ENCODE peak calls at places on chromosomes 3 and 15, in five cellular contexts. G is right atrium auricular region, D is upper lobe of right lung, V is thoracic aorta, N is IMR-90. I is an unnamed sample.

GRCh38 chr15:77419050-77419835 is 661 bp downstream of the PEAK1 start:
- DNase-seq in N (peak), D (peak), V (no peak), G (no peak), I (peak)

GRCh38 chr15:38868326-38869114 is 303.9 kb upstream of the RASGRP1 start:
- DNase-seq in G (peak), D (no peak), V (peak), N (peak), I (peak)

GRCh38 chr15:25673351-25673750 is 189.8 kb downstream of the ATP10A start:
- DNase-seq in G (no peak), N (no peak), D (no peak), V (no peak), I (no peak)

GRCh38 chr3:139299261-139300132 is 44.3 kb upstream of the MRPS22 start:
- DNase-seq in D (no peak), G (no peak), N (peak), V (no peak), I (no peak)

GRCh38 chr3:128572013-128572412 is 78.6 kb downstream of the RPN1 start:
- DNase-seq in D (no peak), G (no peak), N (no peak), V (no peak), I (no peak)

GRCh38 chr15:67080900-67081431 is 15.6 kb downstream of the SMAD3 start:
- DNase-seq in V (peak), D (peak), G (no peak), N (peak), I (peak)

GRCh38 chr3:59006791-59007517 is 42.9 kb downstream of the CFAP20DC start:
- DNase-seq in V (no peak), G (peak), N (peak), D (no peak), I (peak)

GRCh38 chr15:101020451-101020850 is 101.3 kb downstream of the LRRK1 start:
- DNase-seq in V (no peak), D (no peak), G (peak), N (no peak), I (no peak)

GRCh38 chr3:49727154-49727923 is 3.6 kb upstream of the GMPPB start:
- DNase-seq in N (no peak), D (no peak), G (no peak), V (no peak), I (no peak)

GRCh38 chr3:132521921-132522320 is 75.1 kb upstream of the ACKR4 start:
- DNase-seq in N (no peak), D (no peak), V (no peak), G (no peak), I (no peak)

GRCh38 chr3:87268646-87269211 is 7.7 kb downstream of the POU1F1 start:
- DNase-seq in G (no peak), N (peak), V (no peak), D (no peak), I (no peak)

GRCh38 chr3:32438596-32439344 is 47.1 kb downstream of the CMTM7 start:
- DNase-seq in D (no peak), G (peak), V (no peak), N (no peak), I (no peak)

GRCh38 chr15:50803479-50803878 is 38.0 kb upstream of the SPPL2A start:
- DNase-seq in N (no peak), G (no peak), D (no peak), V (no peak), I (no peak)

GRCh38 chr3:147361671-147362420 is 44.5 kb downstream of the ZIC4 start:
- DNase-seq in D (peak), G (no peak), V (no peak), N (no peak), I (peak)

GRCh38 chr3:186603159-186603558 is 9.7 kb upstream of the AHSG start:
- DNase-seq in G (no peak), N (no peak), V (no peak), D (no peak), I (no peak)

GRCh38 chr3:128385080-128385832 is 81.4 kb downstream of the DNAJB8 start:
- DNase-seq in V (peak), N (peak), G (peak), D (peak), I (peak)

GRCh38 chr3:160982497-160982896 is 122.7 kb downstream of the B3GALNT1 start:
- DNase-seq in V (no peak), D (no peak), G (no peak), N (no peak), I (no peak)

GRCh38 chr3:19541284-19541683 is 392.7 kb downstream of the EFHB start:
- DNase-seq in V (no peak), N (no peak), D (no peak), G (no peak), I (no peak)

GRCh38 chr3:112446343-112446742 is 52.9 kb downstream of the BTLA start:
- DNase-seq in G (no peak), V (no peak), D (no peak), N (no peak), I (no peak)

GRCh38 chr3:71726106-71726505 is 904 bp upstream of the EIF4E3 start:
- DNase-seq in V (no peak), G (no peak), D (no peak), N (no peak), I (no peak)

GRCh38 chr3:170947018-170947769 is 38.8 kb upstream of the EIF5A2 start:
- DNase-seq in G (no peak), V (no peak), D (no peak), N (no peak), I (no peak)

GRCh38 chr3:101862453-101863165 is 13.3 kb downstream of the NFKBIZ start:
- DNase-seq in V (no peak), G (no peak), D (no peak), N (peak), I (no peak)

GRCh38 chr3:55200916-55201315 is 273.1 kb upstream of the LRTM1 start:
- DNase-seq in D (no peak), V (no peak), N (no peak), G (no peak), I (no peak)

GRCh38 chr15:84822774-84823579 is 5.8 kb downstream of the ALPK3 start:
- DNase-seq in G (no peak), V (no peak), D (peak), N (no peak), I (no peak)

GRCh38 chr15:65806387-65806786 is 14.3 kb upstream of the DENND4A start:
- DNase-seq in G (no peak), V (no peak), D (no peak), N (no peak), I (no peak)

GRCh38 chr3:133928136-133928893 is 32.6 kb upstream of the RAB6B start:
- DNase-seq in N (no peak), D (no peak), G (peak), V (no peak), I (no peak)

GRCh38 chr3:177286034-177286433 is 88.8 kb upstream of the TBL1XR1 start:
- DNase-seq in D (no peak), V (no peak), G (no peak), N (no peak), I (no peak)

GRCh38 chr3:177282028-177282655 is 84.9 kb upstream of the TBL1XR1 start:
- DNase-seq in V (no peak), N (no peak), D (no peak), G (no peak), I (no peak)

GRCh38 chr3:177283983-177284382 is 86.7 kb upstream of the TBL1XR1 start:
- DNase-seq in V (no peak), D (no peak), N (no peak), G (no peak), I (no peak)

GRCh38 chr3:177287231-177287630 is 89.9 kb upstream of the TBL1XR1 start:
- DNase-seq in D (no peak), N (no peak), V (no peak), G (peak), I (no peak)

GRCh38 chr3:177284383-177284881 is 87.2 kb upstream of the TBL1XR1 start:
- DNase-seq in N (peak), G (peak), D (peak), V (no peak), I (peak)
- H3K27ac ChIP-seq in N (peak), G (no peak), D (no peak), V (no peak), I (no peak)

DNA sequence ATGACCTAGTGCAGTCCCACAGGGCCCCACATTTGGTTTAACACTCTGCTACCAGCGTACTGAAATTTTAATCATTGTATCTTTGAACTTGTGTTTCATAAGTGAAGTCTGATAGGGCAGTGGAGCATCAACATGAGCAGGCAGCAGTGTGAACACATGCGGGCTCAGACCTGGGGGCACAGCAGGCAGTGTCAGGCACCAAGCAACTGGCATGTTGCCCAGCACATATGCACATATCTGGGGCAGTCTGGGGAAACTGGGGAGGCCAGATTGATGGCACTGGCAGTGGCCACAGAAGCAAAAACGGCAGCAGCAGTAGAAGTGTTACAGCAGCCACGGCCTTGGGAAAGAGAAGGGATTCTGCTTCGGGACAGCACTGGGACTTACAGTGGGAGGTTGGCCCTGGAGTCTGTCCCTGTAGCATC is 353.9 kb upstream of the KCNMB2 start:
- DNase-seq in D (no peak), N (no peak), V (no peak), G (no peak), I (peak)
- H3K4me3 ChIP-seq in D (no peak), N (no peak), V (no peak), G (no peak), I (no peak)

DNA sequence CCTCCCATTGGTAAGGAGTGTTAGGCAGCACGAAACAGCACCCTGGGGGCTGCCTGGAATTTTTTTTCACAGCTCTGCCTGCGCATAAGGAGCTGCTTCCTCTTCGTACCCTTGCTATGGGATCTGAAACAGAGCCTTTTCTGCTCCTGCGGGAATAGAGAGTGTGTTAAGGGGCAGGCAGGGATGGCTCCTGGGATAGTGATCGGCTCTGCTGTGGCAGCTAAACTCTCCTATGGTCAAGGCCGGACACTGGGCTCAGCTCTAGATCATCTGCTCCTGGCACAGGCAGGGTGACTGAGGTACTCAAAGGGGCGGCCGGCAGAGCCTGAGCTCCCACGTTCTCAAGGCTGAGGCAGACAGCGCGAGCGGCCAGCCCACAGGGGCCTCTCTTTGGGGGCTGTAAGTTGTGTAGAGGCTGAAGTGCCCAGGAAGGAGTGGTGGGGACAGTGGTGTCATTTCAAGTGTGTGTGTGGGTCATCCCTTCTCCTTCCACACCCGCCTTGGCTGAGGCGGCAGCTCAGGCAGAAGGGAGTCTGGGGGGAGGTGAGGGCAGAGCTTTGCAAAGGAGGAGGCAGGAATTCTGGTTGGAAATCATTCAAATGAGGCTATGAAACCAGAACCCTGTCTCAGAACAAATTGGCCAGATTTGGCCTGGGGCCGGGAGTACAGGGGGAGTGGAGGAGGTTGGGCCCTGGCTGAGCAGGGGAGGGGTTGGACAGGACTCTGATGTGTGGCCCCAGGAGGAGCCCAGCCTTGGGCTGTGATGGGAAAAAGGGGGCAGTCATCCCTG is 31.0 kb downstream of the EPHB3 start:
- DNase-seq in N (peak), G (no peak), V (no peak), D (no peak), I (peak)
- H3K27ac ChIP-seq in N (no peak), G (no peak), V (no peak), D (no peak), I (no peak)

DNA sequence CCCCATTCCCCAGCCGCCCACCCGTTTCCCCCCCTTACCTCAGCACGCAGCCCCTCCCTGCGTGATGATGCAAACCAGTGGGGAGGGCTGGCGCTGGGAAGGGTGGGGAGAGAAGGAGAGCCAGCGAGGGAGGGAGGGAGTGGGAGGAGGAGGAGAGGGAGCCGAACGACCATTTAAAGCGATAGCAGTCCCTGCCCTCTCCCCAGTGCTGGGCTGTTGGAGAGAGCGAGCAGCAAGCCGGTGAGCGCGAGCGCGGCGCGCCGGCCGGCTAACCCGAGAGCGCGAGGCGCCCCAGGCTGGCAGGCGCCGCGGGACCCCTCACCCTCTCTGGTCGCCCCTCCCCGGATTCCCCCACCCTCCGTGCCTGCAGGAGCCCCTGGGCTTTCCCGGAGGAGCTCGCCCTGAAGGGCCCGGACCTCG is at the start of gene GRM7:
- DNase-seq in G (no peak), V (no peak), D (no peak), N (no peak), I (peak)
- H3K4me3 ChIP-seq in G (peak), V (peak), D (no peak), N (no peak), I (peak)

DNA sequence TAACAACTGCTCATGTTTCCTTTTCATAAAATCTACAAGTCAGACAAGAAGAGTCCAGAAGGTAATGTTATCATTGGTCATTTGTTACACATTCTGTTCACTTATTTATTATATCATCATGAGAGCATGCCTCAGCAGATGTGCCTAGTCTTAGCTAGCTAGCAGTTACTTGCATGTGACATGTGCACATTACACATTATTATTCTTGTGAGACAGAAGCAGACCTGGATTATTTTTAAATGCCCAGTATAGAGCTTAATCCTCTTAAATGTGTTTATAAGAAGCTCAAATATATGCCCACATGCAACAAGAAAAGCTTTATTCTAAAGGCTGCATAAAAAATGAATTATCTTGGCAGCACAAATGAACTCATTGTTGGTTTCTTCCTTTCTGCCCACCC is 12.6 kb downstream of the YEATS2 start:
- DNase-seq in G (no peak), V (no peak), N (peak), D (no peak), I (no peak)
- H3K27ac ChIP-seq in G (no peak), V (no peak), N (no peak), D (no peak), I (no peak)

GRCh38 chr15:70557506-70558258 is 205.7 kb downstream of the UACA start:
- DNase-seq in N (no peak), V (no peak), D (no peak), G (no peak), I (no peak)

GRCh38 chr15:70555713-70556112 is 207.6 kb downstream of the UACA start:
- DNase-seq in G (no peak), N (no peak), V (no peak), D (no peak), I (no peak)

GRCh38 chr15:70556376-70556775 is 207.0 kb downstream of the UACA start:
- DNase-seq in N (no peak), D (no peak), G (no peak), V (no peak), I (no peak)

GRCh38 chr15:70558406-70559222 is 204.7 kb downstream of the UACA start:
- DNase-seq in V (no peak), D (no peak), G (no peak), N (no peak), I (no peak)

GRCh38 chr15:70556804-70557203 is 206.6 kb downstream of the UACA start:
- DNase-seq in N (no peak), D (no peak), V (no peak), G (no peak), I (no peak)
- H3K4me3 ChIP-seq in N (no peak), D (no peak), V (no peak), G (no peak), I (no peak)